ENCODE peak calls at places on chromosomes 1 and 21, in six cellular contexts. O is stomach; B is CD8-positive, alpha-beta T cell; E is foreskin fibroblast; T is pancreas; A is fibroblast of lung. N is an unnamed sample.

GRCh38 chr1:26338670-26339069 is 15.3 kb downstream of the CRYBG2 start:
- DNase-seq in O (no peak), B (no peak), E (no peak), T (no peak), A (no peak), N (no peak)

GRCh38 chr1:235090406-235091069 is 38.1 kb downstream of the TOMM20 start:
- DNase-seq in O (no peak), B (no peak), E (no peak), T (no peak), A (peak; percentile 80), N (no peak)

GRCh38 chr21:30434033-30434631 is 4.1 kb downstream of the KRTAP13-4 start:
- DNase-seq in O (peak; percentile 26), B (no peak), E (no peak), T (no peak), A (peak; percentile 0), N (peak; percentile 2)

GRCh38 chr1:213829806-213830205 is 158.0 kb upstream of the PROX1 start:
- DNase-seq in O (no peak), B (no peak), E (no peak), T (no peak), A (no peak), N (no peak)

GRCh38 chr1:41282679-41283317 is 40.7 kb upstream of the SCMH1 start:
- DNase-seq in O (peak; percentile 34), B (no peak), E (no peak), T (no peak), A (peak; percentile 20), N (no peak)

GRCh38 chr1:36864182-36865079 is 169.9 kb downstream of the GRIK3 start:
- DNase-seq in O (no peak), B (no peak), E (no peak), T (no peak), A (no peak), N (no peak)

GRCh38 chr1:244874974-244875579 is 10.7 kb upstream of the HNRNPU start:
- DNase-seq in O (no peak), B (no peak), E (no peak), T (no peak), A (no peak), N (no peak)

GRCh38 chr1:46133181-46133658 is 791 bp upstream of the PIK3R3 start:
- DNase-seq in O (no peak), B (no peak), E (no peak), T (no peak), A (no peak), N (no peak)

GRCh38 chr1:233244183-233244582 is 51.3 kb downstream of the PCNX2 start:
- DNase-seq in O (peak; percentile 52), B (no peak), E (peak; percentile 23), T (peak; percentile 37), A (peak; percentile 78), N (no peak)

GRCh38 chr1:157776971-157777386 is at the start of gene FCRL2:
- DNase-seq in O (no peak), B (no peak), E (no peak), T (no peak), A (no peak), N (no peak)

GRCh38 chr1:157775101-157775870 is 1.6 kb downstream of the FCRL2 start:
- DNase-seq in O (no peak), B (no peak), E (no peak), T (no peak), A (no peak), N (no peak)

GRCh38 chr1:157771666-157772425 is 5.1 kb downstream of the FCRL2 start:
- DNase-seq in O (no peak), B (no peak), E (no peak), T (no peak), A (no peak), N (no peak)

GRCh38 chr1:157774412-157774811 is 2.5 kb downstream of the FCRL2 start:
- DNase-seq in O (no peak), B (no peak), E (no peak), T (no peak), A (no peak), N (no peak)

GRCh38 chr1:157773723-157774350 is 3.1 kb downstream of the FCRL2 start:
- DNase-seq in O (no peak), B (no peak), E (no peak), T (no peak), A (no peak), N (no peak)
- TF ChIP-seq CTCF in O (peak; percentile 24), B (no peak), E (no peak), T (no peak), A (no peak), N (peak; percentile 10)

GRCh38 chr21:32520885-32521735 is 64.2 kb downstream of the TCP10L start:
- DNase-seq in O (peak; percentile 54), B (no peak), E (peak; percentile 83), T (peak; percentile 36), A (peak; percentile 96), N (peak; percentile 60)

GRCh38 chr21:32524010-32524719 is 61.2 kb downstream of the TCP10L start:
- DNase-seq in O (no peak), B (no peak), E (peak; percentile 79), T (no peak), A (peak; percentile 94), N (peak; percentile 44)

GRCh38 chr21:32521736-32522360 is 63.5 kb downstream of the TCP10L start:
- DNase-seq in O (no peak), B (no peak), E (no peak), T (no peak), A (no peak), N (no peak)

GRCh38 chr21:32523463-32523862 is 61.9 kb downstream of the TCP10L start:
- DNase-seq in O (no peak), B (no peak), E (no peak), T (no peak), A (no peak), N (no peak)

DNA sequence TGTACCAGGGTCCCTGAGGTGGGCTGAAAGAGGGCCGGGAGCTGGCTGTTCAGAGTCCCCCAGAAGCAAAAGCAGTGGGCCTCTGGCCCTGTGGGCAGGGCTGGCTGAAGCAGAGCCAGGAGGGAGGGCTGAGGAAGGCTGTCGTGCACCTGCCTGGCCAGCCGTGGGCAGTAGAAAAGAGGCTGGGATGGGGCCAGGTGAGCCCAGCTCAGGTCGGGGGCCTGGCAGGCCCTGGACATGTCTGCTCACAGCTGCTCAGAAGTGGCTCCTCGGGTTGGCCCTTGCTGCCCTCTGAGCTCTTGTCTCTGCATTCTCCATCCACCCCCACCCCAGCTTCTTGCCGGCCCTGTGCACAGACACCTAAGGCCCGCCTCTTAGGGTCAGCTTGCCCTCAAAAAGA is 60.0 kb downstream of the TCP10L start:
- DNase-seq in O (no peak), B (no peak), E (no peak), T (no peak), A (no peak), N (no peak)
- TF ChIP-seq CTCF in O (no peak), B (no peak), E (no peak), T (no peak), A (no peak), N (no peak)

DNA sequence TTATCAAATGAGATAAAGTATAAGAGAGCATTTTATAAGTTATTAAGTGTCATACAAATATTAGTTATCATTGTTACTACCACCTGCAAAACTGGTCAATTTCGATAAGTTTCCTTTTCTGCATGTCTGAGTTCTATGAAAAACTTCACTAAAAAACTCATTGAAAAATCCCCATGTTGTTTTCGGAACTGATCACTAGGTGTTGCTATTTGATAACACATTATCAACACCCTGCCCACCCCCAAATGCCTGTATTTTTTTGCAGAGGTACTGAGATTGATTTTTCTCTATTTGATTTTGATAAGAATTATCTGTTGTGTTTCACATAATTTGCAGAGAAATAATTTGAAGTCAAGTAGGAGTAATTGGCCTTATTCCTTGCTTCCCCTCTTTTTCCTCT is 22.1 kb upstream of the DISP1 start:
- DNase-seq in O (no peak), B (no peak), E (no peak), T (no peak), A (peak; percentile 19), N (no peak)
- TF ChIP-seq CTCF in O (peak; percentile 50), B (peak; percentile 62), E (peak; percentile 48), T (peak; percentile 33), A (peak; percentile 44), N (peak; percentile 42)

GRCh38 chr1:2294033-2294640 is 66.0 kb downstream of the SKI start:
- DNase-seq in O (no peak), B (no peak), E (no peak), T (no peak), A (peak; percentile 50), N (no peak)
- TF ChIP-seq CTCF in O (no peak), B (no peak), E (no peak), T (no peak), A (no peak), N (no peak)

GRCh38 chr1:200040516-200041138 is 13.1 kb downstream of the NR5A2 start:
- DNase-seq in O (no peak), B (no peak), E (peak; percentile 56), T (peak; percentile 38), A (no peak), N (no peak)
- TF ChIP-seq CTCF in O (no peak), B (no peak), E (no peak), T (no peak), A (no peak), N (no peak)

GRCh38 chr1:19643113-19643512 is 998 bp upstream of the NBL1 start:
- DNase-seq in O (peak; percentile 59), B (no peak), E (no peak), T (no peak), A (peak; percentile 42), N (no peak)
- TF ChIP-seq CTCF in O (no peak), B (no peak), E (no peak), T (no peak), A (peak; percentile 17), N (peak; percentile 34)

GRCh38 chr21:16945580-16945979 is 567.3 kb upstream of the CXADR start:
- DNase-seq in O (no peak), B (no peak), E (no peak), T (no peak), A (no peak), N (no peak)

GRCh38 chr21:16942703-16943102 is 570.1 kb upstream of the CXADR start:
- DNase-seq in O (no peak), B (no peak), E (peak; percentile 2), T (no peak), A (peak; percentile 29), N (no peak)
- TF ChIP-seq CTCF in O (no peak), B (no peak), E (peak; percentile 57), T (no peak), A (peak; percentile 30), N (peak; percentile 53)

DNA sequence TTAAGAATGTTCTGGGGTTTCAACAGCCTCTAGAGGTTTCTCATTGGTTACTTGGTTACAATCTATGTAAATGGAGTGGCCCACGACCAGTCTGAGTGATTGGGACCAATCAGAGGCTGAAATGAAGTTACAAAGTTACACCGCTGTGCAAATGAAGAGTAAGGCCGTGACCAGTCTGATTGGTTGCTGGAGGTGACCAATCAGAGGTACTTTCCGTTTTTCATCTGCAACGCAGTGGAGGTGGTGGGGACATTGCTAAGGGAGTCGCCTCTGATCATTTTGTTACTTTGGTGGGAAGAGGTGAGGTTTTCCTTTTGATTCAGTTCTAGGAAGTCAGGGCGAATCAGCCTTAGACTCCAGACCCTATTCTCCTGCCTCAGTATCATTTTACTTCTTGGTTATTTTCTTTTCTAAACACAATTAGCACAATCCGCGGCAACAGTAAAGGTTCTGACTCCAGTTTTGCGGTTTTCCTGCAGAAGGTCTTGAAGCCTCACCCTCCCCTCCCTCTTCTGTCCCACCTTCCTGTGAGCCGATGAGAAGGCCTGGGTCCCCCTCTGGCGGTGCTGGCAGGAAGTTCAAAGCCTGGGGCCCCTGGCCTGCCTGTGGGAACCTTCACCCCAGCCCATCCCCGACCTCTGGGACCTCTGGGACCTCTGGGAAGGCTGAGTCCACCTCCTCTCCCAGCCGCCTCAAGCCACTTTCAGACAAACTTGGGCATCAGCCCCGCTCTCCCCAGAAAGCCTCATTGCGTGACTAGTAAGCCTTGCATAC is 38.7 kb upstream of the TTC34 start:
- DNase-seq in O (no peak), B (peak; percentile 61), E (no peak), T (no peak), A (no peak), N (no peak)
- TF ChIP-seq CTCF in O (no peak), B (peak; percentile 54), E (no peak), T (no peak), A (no peak), N (no peak)

GRCh38 chr1:15062479-15063099 is 91.0 kb upstream of the TMEM51 start:
- DNase-seq in O (no peak), B (no peak), E (no peak), T (no peak), A (no peak), N (no peak)
- TF ChIP-seq CTCF in O (peak; percentile 64), B (peak; percentile 25), E (peak; percentile 43), T (peak; percentile 32), A (peak; percentile 55), N (peak; percentile 70)